ENCODE peak calls at places on chromosomes 5 and 9, in six cellular contexts. G is cardiac muscle cell; R is naive thymus-derived CD4-positive, alpha-beta T cell; E is colonic mucosa; M is PC-3; I is right lobe of liver. L is an unnamed sample.

GRCh38 chr9:7094052-7094451 is 336.3 kb downstream of the KDM4C start:
- DNase-seq in G (peak; percentile 33), R (no peak), E (no peak), M (peak; percentile 50), I (no peak), L (no peak)

GRCh38 chr5:56323505-56323904 is 90.4 kb upstream of the ANKRD55 start:
- DNase-seq in G (peak; percentile 81), R (no peak), E (no peak), M (peak; percentile 32), I (peak; percentile 25), L (peak; percentile 56)

GRCh38 chr9:134560206-134560605 is 81.4 kb upstream of the COL5A1 start:
- DNase-seq in G (no peak), R (no peak), E (no peak), M (no peak), I (peak; percentile 2), L (no peak)

GRCh38 chr5:8340739-8341344 is 471.9 kb downstream of the MTRR start:
- DNase-seq in G (peak; percentile 60), R (no peak), E (no peak), M (peak; percentile 75), I (no peak), L (no peak)

GRCh38 chr5:37111426-37112382 is 137.5 kb downstream of the CPLANE1 start:
- DNase-seq in G (no peak), R (no peak), E (no peak), M (no peak), I (no peak), L (no peak)

GRCh38 chr5:78757269-78758053 is 108.9 kb upstream of the LHFPL2 start:
- DNase-seq in G (peak; percentile 72), R (no peak), E (no peak), M (peak; percentile 43), I (no peak), L (no peak)

GRCh38 chr5:171433952-171434676 is 14.7 kb downstream of the FGF18 start:
- DNase-seq in G (no peak), R (no peak), E (no peak), M (no peak), I (no peak), L (no peak)

GRCh38 chr5:134129411-134130238 is 15.1 kb downstream of the TCF7 start:
- DNase-seq in G (no peak), R (no peak), E (no peak), M (no peak), I (no peak), L (no peak)

GRCh38 chr9:8860925-8861324 is 1061.3 kb upstream of the DMAC1 start:
- DNase-seq in G (peak; percentile 73), R (no peak), E (no peak), M (no peak), I (no peak), L (no peak)

GRCh38 chr9:108040783-108041182 is 551.2 kb upstream of the KLF4 start:
- DNase-seq in G (no peak), R (no peak), E (no peak), M (peak; percentile 64), I (no peak), L (no peak)

GRCh38 chr5:51392689-51393199 is 9.5 kb downstream of the ISL1 start:
- DNase-seq in G (no peak), R (no peak), E (no peak), M (no peak), I (no peak), L (no peak)

GRCh38 chr9:419571-420156 is 205.0 kb downstream of the DOCK8 start:
- DNase-seq in G (peak; percentile 51), R (no peak), E (no peak), M (peak; percentile 69), I (no peak), L (no peak)

GRCh38 chr9:115997923-115998322 is 155.7 kb upstream of the PAPPA start:
- DNase-seq in G (peak; percentile 87), R (no peak), E (no peak), M (peak; percentile 54), I (no peak), L (no peak)

GRCh38 chr9:18421391-18421790 is 52.6 kb upstream of the ADAMTSL1 start:
- DNase-seq in G (no peak), R (no peak), E (no peak), M (no peak), I (no peak), L (no peak)

GRCh38 chr9:70110194-70111041 is 66.8 kb downstream of the MAMDC2 start:
- DNase-seq in G (no peak), R (no peak), E (no peak), M (no peak), I (no peak), L (no peak)

GRCh38 chr5:113292535-113292934 is 142.3 kb downstream of the TSSK1B start:
- DNase-seq in G (peak; percentile 14), R (no peak), E (no peak), M (no peak), I (no peak), L (no peak)

GRCh38 chr9:36006541-36006940 is 30.2 kb upstream of the RECK start:
- DNase-seq in G (no peak), R (no peak), E (peak; percentile 56), M (no peak), I (no peak), L (no peak)

GRCh38 chr5:141512390-141513020 is 23.6 kb downstream of the PCDHGC5 start:
- DNase-seq in G (peak; percentile 71), R (peak; percentile 87), E (peak; percentile 94), M (peak; percentile 55), I (peak; percentile 85), L (peak; percentile 90)

GRCh38 chr9:123548749-123549545 is 192.9 kb downstream of the CRB2 start:
- DNase-seq in G (peak; percentile 44), R (peak; percentile 44), E (no peak), M (no peak), I (no peak), L (no peak)

GRCh38 chr9:98501776-98502175 is 207.0 kb downstream of the GABBR2 start:
- DNase-seq in G (no peak), R (no peak), E (no peak), M (no peak), I (no peak), L (no peak)

GRCh38 chr5:74252033-74252430 is 388.5 kb downstream of the ENC1 start:
- DNase-seq in G (no peak), R (no peak), E (no peak), M (no peak), I (no peak), L (no peak)

GRCh38 chr5:112174959-112175594 is 244.0 kb downstream of the EPB41L4A start:
- DNase-seq in G (peak; percentile 71), R (no peak), E (peak; percentile 25), M (peak; percentile 67), I (no peak), L (peak; percentile 21)

GRCh38 chr5:172284275-172284971 is 859 bp upstream of the UBTD2 start:
- DNase-seq in G (peak; percentile 38), R (peak; percentile 44), E (no peak), M (peak; percentile 44), I (peak; percentile 44), L (no peak)

GRCh38 chr9:76898786-76899185 is 7.1 kb downstream of the PRUNE2 start:
- DNase-seq in G (peak; percentile 6), R (no peak), E (no peak), M (no peak), I (no peak), L (no peak)

GRCh38 chr9:86352440-86353106 is 1.6 kb downstream of the TUT7 start:
- DNase-seq in G (peak; percentile 36), R (no peak), E (no peak), M (no peak), I (no peak), L (no peak)

GRCh38 chr9:116900543-116900942 is 213.4 kb downstream of the TRIM32 start:
- DNase-seq in G (no peak), R (no peak), E (no peak), M (no peak), I (no peak), L (no peak)

GRCh38 chr9:91727316-91727861 is 222.6 kb downstream of the ROR2 start:
- DNase-seq in G (peak; percentile 54), R (no peak), E (no peak), M (peak; percentile 61), I (no peak), L (peak; percentile 43)

GRCh38 chr5:5421149-5421960 is 1.1 kb upstream of the ICE1 start:
- DNase-seq in G (peak; percentile 25), R (no peak), E (peak; percentile 38), M (no peak), I (no peak), L (no peak)

GRCh38 chr9:35406183-35406959 is 83.5 kb upstream of the RUSC2 start:
- DNase-seq in G (peak; percentile 48), R (peak; percentile 31), E (peak; percentile 76), M (no peak), I (no peak), L (peak; percentile 83)

GRCh38 chr9:127444283-127444920 is 6.8 kb downstream of the RPL12 start:
- DNase-seq in G (no peak), R (no peak), E (no peak), M (no peak), I (no peak), L (no peak)

GRCh38 chr9:136865768-136866103 is 372 bp downstream of the EDF1 start:
- DNase-seq in G (no peak), R (no peak), E (peak; percentile 69), M (no peak), I (peak; percentile 71), L (no peak)

DNA sequence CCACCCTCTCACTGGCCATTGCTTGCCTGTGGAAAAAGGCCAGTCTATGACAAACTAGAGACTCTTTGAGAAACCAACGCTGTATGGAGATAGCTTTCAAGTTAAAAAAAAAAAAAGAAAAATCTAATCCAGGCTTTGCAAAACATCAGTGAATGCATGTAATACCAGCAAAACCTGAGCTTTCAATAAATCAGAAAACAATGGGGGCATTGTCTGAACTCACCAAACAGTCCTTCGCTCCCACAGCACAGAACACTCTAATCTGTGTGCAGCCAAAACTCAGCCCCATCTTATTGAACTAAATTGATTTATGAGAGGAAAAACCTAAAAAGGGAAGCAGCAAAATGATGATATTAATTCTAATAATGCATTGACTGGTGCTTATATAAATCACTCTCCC is 547.1 kb downstream of the CCDC171 start:
- DNase-seq in G (peak; percentile 53), R (no peak), E (no peak), M (no peak), I (no peak), L (no peak)
- H3K27ac ChIP-seq in G (peak overlapping the region; percentile 93), R (no peak overlapping the region), E (no peak overlapping the region), M (no peak overlapping the region), I (no peak overlapping the region), L (peak overlapping the region; percentile 63)

DNA sequence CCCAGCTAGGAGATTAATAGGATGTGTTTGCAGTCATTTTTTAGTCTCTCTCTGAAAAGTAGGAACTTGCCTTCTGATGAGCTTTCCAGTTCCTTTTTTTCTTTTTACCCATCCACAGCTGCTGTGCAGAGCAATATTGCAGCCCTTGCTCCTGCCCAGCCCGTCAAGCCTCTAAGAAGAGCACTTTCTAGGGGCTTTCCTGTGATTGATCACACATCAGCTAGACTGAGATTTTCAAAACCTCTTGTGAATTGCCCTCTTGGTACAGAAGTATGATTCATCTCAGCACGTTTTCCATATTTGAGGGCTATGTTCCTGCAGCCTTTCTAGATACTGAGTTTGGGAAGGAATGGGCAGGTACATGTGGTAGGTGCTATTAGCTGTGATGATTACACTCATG is 93.9 kb downstream of the GALNT10 start:
- DNase-seq in G (no peak), R (no peak), E (no peak), M (no peak), I (no peak), L (no peak)
- H3K4me1 ChIP-seq in G (peaks cover 29% of the 10 kb centered on the region), R (no peaks in the 10 kb centered on the region), E (peaks cover 12% of the 10 kb centered on the region), M (peaks cover 50% of the 10 kb centered on the region), I (no peaks in the 10 kb centered on the region), L (peaks cover 33% of the 10 kb centered on the region)

GRCh38 chr5:9543266-9543925 is 2.5 kb downstream of the SEMA5A start:
- DNase-seq in G (no peak), R (no peak), E (no peak), M (no peak), I (no peak), L (no peak)
- H3K27ac ChIP-seq in G (peak overlapping the region; percentile 40), R (no peak overlapping the region), E (peak overlapping the region; percentile 62), M (no peak overlapping the region), I (no peak overlapping the region), L (no peak overlapping the region)

GRCh38 chr5:159912033-159912800 is 4.1 kb upstream of the ADRA1B start:
- DNase-seq in G (peak; percentile 90), R (no peak), E (no peak), M (peak; percentile 67), I (no peak), L (no peak)
- H3K4me1 ChIP-seq in G (peaks cover 10% of the 10 kb centered on the region), R (no peaks in the 10 kb centered on the region), E (no peaks in the 10 kb centered on the region), M (peaks cover 47% of the 10 kb centered on the region), I (peaks cover 10% of the 10 kb centered on the region), L (peaks cover 16% of the 10 kb centered on the region)